ENCODE peak calls at places on chromosome 13, in seven cellular contexts. U is A549, M is heart left ventricle, Q is HFF-Myc, J is breast epithelium, B is AG10803, S is BE2C. V is an unnamed sample.

GRCh38 chr13:110183925-110184324 is 123.0 kb downstream of the COL4A1 start:
- DNase-seq in S (peak), U (no peak), M (no peak), J (no peak), Q (no peak), B (peak), V (no peak)

GRCh38 chr13:67416047-67416925 is 186.2 kb upstream of the PCDH9 start:
- DNase-seq in S (peak), J (no peak), B (peak), U (peak), Q (no peak), M (no peak), V (no peak)

GRCh38 chr13:33633701-33634525 is 184.0 kb upstream of the RFC3 start:
- DNase-seq in U (peak), J (no peak), Q (no peak), M (no peak), S (no peak), B (peak), V (no peak)

GRCh38 chr13:37526710-37527446 is 71.7 kb downstream of the POSTN start:
- DNase-seq in M (peak), J (no peak), U (no peak), B (peak), Q (no peak), S (no peak), V (no peak)

GRCh38 chr13:93230466-93230865 is 3.9 kb downstream of the GPC6 start:
- DNase-seq in B (peak), M (no peak), Q (no peak), S (no peak), J (no peak), U (no peak), V (peak)

GRCh38 chr13:110507678-110508381 is 53.7 kb downstream of the RAB20 start:
- DNase-seq in U (no peak), B (no peak), S (no peak), M (peak), J (peak), Q (no peak), V (no peak)

GRCh38 chr13:29954082-29955043 is 103.9 kb upstream of the UBL3 start:
- DNase-seq in M (no peak), Q (no peak), U (no peak), S (no peak), J (no peak), B (no peak), V (no peak)

GRCh38 chr13:42275098-42275471 is 3.1 kb downstream of the AKAP11 start:
- DNase-seq in U (no peak), S (no peak), M (no peak), Q (no peak), B (no peak), J (no peak), V (no peak)

GRCh38 chr13:101139076-101139475 is 277.2 kb downstream of the NALCN start:
- DNase-seq in S (no peak), Q (no peak), M (no peak), B (peak), J (no peak), U (no peak), V (peak)

GRCh38 chr13:79398169-79398568 is 7.9 kb downstream of the RBM26 start:
- DNase-seq in M (no peak), S (no peak), U (no peak), J (no peak), Q (no peak), B (no peak), V (no peak)
- TF ChIP-seq CTCF in M (no peak), S (no peak), U (no peak), J (no peak), Q (no peak), B (no peak), V (no peak)

DNA sequence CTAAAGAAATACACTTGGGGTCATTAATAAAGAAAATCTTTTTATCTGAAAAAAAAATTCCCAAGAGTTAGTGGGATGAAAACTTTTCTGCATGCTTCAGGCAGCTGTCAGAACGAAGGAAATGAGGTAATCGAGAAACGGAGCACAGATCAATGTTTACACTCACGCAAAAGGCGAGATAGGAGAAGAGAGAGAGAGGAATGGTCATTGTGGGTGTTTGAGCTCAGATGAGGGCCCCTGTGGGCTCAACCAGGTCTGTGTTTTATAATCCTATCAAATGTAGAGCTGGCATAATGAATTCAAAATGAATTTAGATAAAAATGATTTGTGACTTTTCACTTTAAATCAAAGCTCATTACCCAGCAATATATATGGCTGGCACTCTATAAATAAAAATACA is 6.3 kb upstream of the RXFP2 start:
- DNase-seq in M (no peak), Q (no peak), U (no peak), S (no peak), J (no peak), B (no peak), V (no peak)
- H3K4me3 ChIP-seq in M (peak), Q (no peak), U (no peak), S (peak), J (peak), B (peak), V (no peak)

GRCh38 chr13:85828094-85828684 is 29.0 kb upstream of the SLITRK6 start:
- DNase-seq in Q (no peak), M (no peak), U (peak), J (no peak), S (no peak), B (peak), V (no peak)
- TF ChIP-seq CTCF in Q (peak), M (peak), U (peak), J (peak), S (peak), B (peak), V (peak)

DNA sequence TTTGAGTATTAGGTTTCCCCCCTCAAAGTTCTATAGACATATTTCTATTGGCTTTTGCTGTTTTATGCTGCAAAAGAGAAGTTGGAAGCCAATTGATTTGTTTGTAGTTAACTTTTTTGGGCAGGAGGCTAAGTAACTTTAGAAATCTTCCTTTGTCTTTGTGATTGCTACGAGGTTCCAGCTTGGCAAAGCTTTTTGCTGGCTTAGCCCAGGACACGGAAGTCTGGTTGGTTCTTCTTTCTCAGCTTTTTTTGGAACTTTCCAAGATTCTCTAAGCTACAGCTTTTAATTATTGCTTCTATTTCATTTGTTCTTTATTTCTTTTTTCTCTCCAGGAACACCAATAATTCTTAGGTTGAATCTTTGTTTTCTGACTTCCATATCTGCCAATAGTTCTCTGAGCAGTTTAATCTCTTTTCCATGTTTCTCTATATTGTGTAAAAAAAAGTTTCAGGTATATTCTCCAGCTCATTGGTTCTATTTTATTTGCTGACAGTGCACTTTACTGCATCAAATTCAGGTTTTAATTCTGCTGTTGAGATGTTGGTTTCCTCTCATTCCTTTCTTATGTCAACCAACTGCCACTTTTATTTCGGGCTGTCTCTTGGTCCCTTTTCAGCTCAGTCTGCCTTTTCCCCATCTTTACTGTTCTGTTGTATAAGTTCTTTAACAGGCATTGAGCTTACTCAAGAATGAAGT is 27.8 kb downstream of the MBNL2 start:
- DNase-seq in U (no peak), M (no peak), Q (no peak), B (no peak), S (no peak), J (no peak), V (no peak)
- H3K4me3 ChIP-seq in U (no peak), M (no peak), Q (no peak), B (peak), S (no peak), J (peak), V (no peak)

DNA sequence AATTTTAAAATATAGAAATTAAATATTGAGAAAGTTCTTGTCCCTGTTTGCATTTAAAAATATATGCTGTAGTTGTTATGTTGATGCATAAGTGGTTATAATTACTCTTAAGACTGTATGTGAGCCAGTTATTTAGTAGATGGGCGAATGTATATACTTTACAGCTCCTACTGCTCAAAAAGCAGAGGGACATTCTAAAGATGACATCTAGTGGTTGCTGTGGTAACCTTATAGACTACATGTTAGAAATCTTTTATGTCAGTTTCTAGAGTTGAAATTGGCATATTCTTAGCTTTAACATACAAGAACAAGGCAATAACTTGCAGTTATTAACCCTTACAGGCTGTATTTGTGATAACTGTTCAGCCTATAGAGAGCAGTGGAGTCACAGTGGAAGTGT is 160.5 kb downstream of the OLFM4 start:
- DNase-seq in M (no peak), B (no peak), U (no peak), J (no peak), S (no peak), Q (no peak), V (no peak)
- TF ChIP-seq CTCF in M (no peak), B (no peak), U (no peak), J (no peak), S (no peak), Q (no peak), V (no peak)